ENCODE peak calls at places on chromosomes 11 and 22, in eight cellular contexts. N is DMS79 treated with DMSO at 0.1 percent for 48 hours; O is right atrium auricular region; R is activated CD8-positive, alpha-beta memory T cell treated with anti-CD3 and anti-CD28 coated beads, Interleukin-2, amount 10 ng/mL, durations not matched to agents 7 days and 5 days; T is iris pigment epithelial cell; W is psoas muscle; J is T-helper 2 cell; C is fibroblast of the aortic adventitia. M is an unnamed sample.

GRCh38 chr11:6351782-6352181 is 31.5 kb upstream of the CAVIN3 start:
- DNase-seq in N (no peak), O (no peak), R (peak), T (no peak), W (no peak), J (no peak), C (no peak), M (no peak)

GRCh38 chr11:16843307-16843706 is 104.9 kb downstream of the C11orf58 start:
- DNase-seq in N (peak), O (no peak), R (no peak), T (no peak), W (no peak), J (no peak), C (no peak), M (peak)

GRCh38 chr11:115420524-115420923 is 83.7 kb downstream of the CADM1 start:
- DNase-seq in N (peak), O (no peak), R (no peak), T (no peak), W (no peak), J (no peak), C (no peak), M (no peak)

GRCh38 chr11:62805991-62806441 is 776 bp upstream of the NXF1 start:
- DNase-seq in N (no peak), O (no peak), R (peak), T (peak), W (no peak), J (no peak), C (no peak), M (peak)

GRCh38 chr11:126214446-126215240 is 3.1 kb downstream of the FAM118B start:
- DNase-seq in N (no peak), O (no peak), R (no peak), T (no peak), W (no peak), J (no peak), C (no peak), M (no peak)

GRCh38 chr11:61972796-61973602 is 5.6 kb upstream of the FTH1 start:
- DNase-seq in N (peak), O (no peak), R (no peak), T (peak), W (no peak), J (no peak), C (peak), M (no peak)

GRCh38 chr11:12546660-12547059 is 127.6 kb upstream of the TEAD1 start:
- DNase-seq in N (no peak), O (peak), R (no peak), T (no peak), W (no peak), J (no peak), C (no peak), M (peak)

GRCh38 chr22:46587492-46588278 is 32.5 kb upstream of the GRAMD4 start:
- DNase-seq in N (peak), O (no peak), R (peak), T (no peak), W (no peak), J (no peak), C (no peak), M (no peak)

GRCh38 chr11:77019976-77020591 is 14.1 kb upstream of the B3GNT6 start:
- DNase-seq in N (no peak), O (no peak), R (no peak), T (peak), W (no peak), J (no peak), C (peak), M (no peak)

GRCh38 chr11:41499429-41499828 is 40.0 kb upstream of the LRRC4C start:
- DNase-seq in N (no peak), O (no peak), R (no peak), T (no peak), W (no peak), J (no peak), C (no peak), M (no peak)

GRCh38 chr22:49677495-49677889 is 150.2 kb downstream of the BRD1 start:
- DNase-seq in N (no peak), O (no peak), R (peak), T (no peak), W (no peak), J (no peak), C (no peak), M (no peak)

GRCh38 chr22:32760815-32761214 is 40.7 kb upstream of the TIMP3 start:
- DNase-seq in N (no peak), O (peak), R (no peak), T (no peak), W (no peak), J (no peak), C (no peak), M (no peak)

GRCh38 chr22:37187891-37188761 is at the start of gene C1QTNF6:
- DNase-seq in N (no peak), O (no peak), R (no peak), T (no peak), W (peak), J (no peak), C (peak), M (peak)

GRCh38 chr22:20490941-20491307 is 4.7 kb downstream of the KLHL22 start:
- DNase-seq in N (no peak), O (no peak), R (no peak), T (no peak), W (no peak), J (no peak), C (no peak), M (no peak)

GRCh38 chr11:13073119-13073981 is 64.2 kb downstream of the RASSF10 start:
- DNase-seq in N (no peak), O (no peak), R (no peak), T (peak), W (no peak), J (no peak), C (peak), M (no peak)

GRCh38 chr11:128726464-128727139 is 32.7 kb downstream of the FLI1 start:
- DNase-seq in N (no peak), O (peak), R (peak), T (no peak), W (no peak), J (peak), C (no peak), M (no peak)

GRCh38 chr11:72738199-72739141 is 13.7 kb downstream of the ARAP1 start:
- DNase-seq in N (no peak), O (peak), R (no peak), T (peak), W (peak), J (no peak), C (peak), M (no peak)

GRCh38 chr11:9757809-9758675 is 94.2 kb downstream of the SWAP70 start:
- DNase-seq in N (peak), O (peak), R (peak), T (peak), W (peak), J (peak), C (peak), M (peak)

GRCh38 chr22:32888976-32889375 is 87.5 kb downstream of the TIMP3 start:
- DNase-seq in N (no peak), O (no peak), R (no peak), T (no peak), W (no peak), J (no peak), C (no peak), M (no peak)

GRCh38 chr11:14620027-14620511 is 23.5 kb upstream of the PDE3B start:
- DNase-seq in N (no peak), O (no peak), R (no peak), T (peak), W (no peak), J (no peak), C (no peak), M (no peak)

GRCh38 chr11:70244698-70245097 is 25.8 kb upstream of the PPFIA1 start:
- DNase-seq in N (no peak), O (no peak), R (no peak), T (peak), W (no peak), J (no peak), C (peak), M (no peak)

GRCh38 chr22:48342732-48343131 is 1484.9 kb downstream of the BRD1 start:
- DNase-seq in N (no peak), O (no peak), R (no peak), T (no peak), W (no peak), J (no peak), C (no peak), M (no peak)

GRCh38 chr11:3836903-3837302 is 3.9 kb downstream of the RHOG start:
- DNase-seq in N (no peak), O (no peak), R (peak), T (no peak), W (peak), J (peak), C (no peak), M (no peak)

GRCh38 chr11:848380-848931 is 5.8 kb downstream of the TSPAN4 start:
- DNase-seq in N (no peak), O (no peak), R (peak), T (no peak), W (no peak), J (peak), C (peak), M (peak)

GRCh38 chr11:14642453-14642852 is 1.2 kb upstream of the PDE3B start:
- DNase-seq in N (no peak), O (no peak), R (no peak), T (no peak), W (no peak), J (no peak), C (no peak), M (no peak)

GRCh38 chr22:48579035-48579914 is 1248.4 kb downstream of the BRD1 start:
- DNase-seq in N (no peak), O (no peak), R (no peak), T (peak), W (no peak), J (no peak), C (no peak), M (no peak)

GRCh38 chr11:3126207-3126865 is 38.8 kb downstream of the OSBPL5 start:
- DNase-seq in N (no peak), O (no peak), R (no peak), T (no peak), W (peak), J (no peak), C (no peak), M (no peak)

GRCh38 chr11:124788521-124788920 is 11.7 kb downstream of the MSANTD2 start:
- DNase-seq in N (no peak), O (no peak), R (no peak), T (peak), W (no peak), J (no peak), C (no peak), M (no peak)

GRCh38 chr11:111046291-111046690 is 199.2 kb upstream of the POU2AF2 start:
- DNase-seq in N (no peak), O (no peak), R (no peak), T (peak), W (no peak), J (no peak), C (peak), M (no peak)

GRCh38 chr11:93984205-93984586 is 37.0 kb upstream of the HEPHL1 start:
- DNase-seq in N (no peak), O (no peak), R (no peak), T (no peak), W (no peak), J (no peak), C (peak), M (no peak)

GRCh38 chr22:30705710-30706651 is 11.3 kb downstream of the OSBP2 start:
- DNase-seq in N (no peak), O (no peak), R (peak), T (no peak), W (peak), J (peak), C (peak), M (peak)

GRCh38 chr22:29855611-29856181 is 17.6 kb upstream of the ASCC2 start:
- DNase-seq in N (no peak), O (peak), R (no peak), T (no peak), W (peak), J (no peak), C (no peak), M (no peak)